ENCODE peak calls at places on chromosomes 4 and X, in six cellular contexts. X, K, S, L, D and T are unnamed samples.

GRCh38 chrX:133414399-133415275 is 652 bp downstream of the GPC4 start:
- DNase-seq in K (peak; percentile 69), D (peak; percentile 71), L (no peak), X (no peak), S (peak; percentile 85), T (no peak)

GRCh38 chr4:104451573-104451972 is 43.1 kb downstream of the CXXC4 start:
- DNase-seq in K (no peak), D (no peak), S (no peak), X (peak; percentile 17), L (no peak), T (no peak)

GRCh38 chrX:3713225-3713936 is at the start of gene PRKX:
- DNase-seq in X (peak; percentile 63), D (peak; percentile 83), K (peak; percentile 81), S (peak; percentile 86), L (peak; percentile 94), T (no peak)

GRCh38 chr4:100422911-100423310 is 94.9 kb downstream of the EMCN start:
- DNase-seq in L (no peak), S (no peak), K (no peak), X (no peak), D (no peak), T (no peak)

GRCh38 chrX:40539214-40540142 is 41.3 kb upstream of the ATP6AP2 start:
- DNase-seq in X (peak; percentile 19), L (peak; percentile 86), S (no peak), D (no peak), K (peak; percentile 80), T (no peak)

GRCh38 chrX:17812763-17813162 is 48.3 kb downstream of the RAI2 start:
- DNase-seq in X (peak; percentile 45), L (no peak), D (no peak), K (no peak), S (no peak), T (no peak)

GRCh38 chr4:110361921-110362320 is 114.0 kb upstream of the ENPEP start:
- DNase-seq in X (no peak), K (no peak), L (no peak), D (no peak), S (no peak), T (no peak)

GRCh38 chrX:118553042-118553714 is 57.6 kb downstream of the DOCK11 start:
- DNase-seq in K (no peak), S (no peak), D (no peak), L (no peak), X (no peak), T (no peak)

GRCh38 chr4:17814140-17814539 is 3.4 kb downstream of the NCAPG start:
- DNase-seq in K (no peak), X (no peak), D (no peak), L (no peak), S (no peak), T (no peak)

GRCh38 chr4:107721436-107722090 is 1.5 kb upstream of the PAPSS1 start:
- DNase-seq in L (peak; percentile 90), K (peak; percentile 67), X (no peak), S (no peak), D (no peak), T (no peak)

GRCh38 chr4:112031712-112032328 is 113.4 kb upstream of the FAM241A start:
- DNase-seq in S (no peak), X (peak; percentile 17), K (no peak), L (no peak), D (no peak), T (no peak)

GRCh38 chrX:132638313-132638712 is 149.5 kb upstream of the MBNL3 start:
- DNase-seq in S (no peak), X (no peak), D (no peak), L (no peak), K (no peak), T (no peak)

GRCh38 chr4:124111922-124112321 is 600.6 kb downstream of the ANKRD50 start:
- DNase-seq in X (peak; percentile 21), L (no peak), D (no peak), K (no peak), S (no peak), T (no peak)

GRCh38 chr4:11805837-11806236 is 377.1 kb upstream of the HS3ST1 start:
- DNase-seq in L (no peak), D (no peak), X (no peak), S (no peak), K (no peak), T (no peak)

GRCh38 chrX:9899640-9900075 is 67.5 kb upstream of the CLDN34 start:
- DNase-seq in D (no peak), K (no peak), S (no peak), X (peak; percentile 81), L (no peak), T (no peak)

GRCh38 chrX:23271011-23271410 is 63.6 kb upstream of the PTCHD1 start:
- DNase-seq in L (no peak), X (no peak), S (no peak), D (no peak), K (no peak), T (no peak)

GRCh38 chrX:150983526-150984163 is 510 bp downstream of the HMGB3 start:
- DNase-seq in L (no peak), X (no peak), S (no peak), D (peak; percentile 62), K (no peak), T (no peak)

GRCh38 chr4:38283724-38284123 is 323.5 kb downstream of the PTTG2 start:
- DNase-seq in L (no peak), K (no peak), X (no peak), S (no peak), D (no peak), T (no peak)

GRCh38 chr4:53128959-53129358 is 236.9 kb downstream of the SCFD2 start:
- DNase-seq in K (no peak), D (no peak), X (peak; percentile 70), L (no peak), S (no peak), T (no peak)

GRCh38 chrX:11580789-11581188 is 84.9 kb downstream of the ARHGAP6 start:
- DNase-seq in D (no peak), K (no peak), X (no peak), S (no peak), L (no peak), T (no peak)

GRCh38 chr4:174592985-174593335 is 70.7 kb upstream of the HPGD start:
- DNase-seq in K (no peak), X (no peak), L (no peak), D (no peak), S (no peak), T (no peak)

GRCh38 chr4:8679032-8679431 is 86.5 kb downstream of the CPZ start:
- DNase-seq in S (no peak), L (peak; percentile 2), D (no peak), K (peak; percentile 1), X (no peak), T (no peak)

GRCh38 chr4:183636488-183636887 is 22.5 kb downstream of the RWDD4 start:
- DNase-seq in X (peak; percentile 7), K (no peak), D (no peak), L (no peak), S (no peak), T (no peak)

GRCh38 chr4:26311633-26312032 is 9.2 kb upstream of the RBPJ start:
- DNase-seq in X (no peak), K (no peak), L (no peak), S (no peak), D (no peak), T (no peak)

GRCh38 chrX:118337687-118338086 is 8.2 kb upstream of the WDR44 start:
- DNase-seq in L (no peak), S (no peak), X (no peak), K (no peak), D (no peak), T (no peak)

GRCh38 chr4:19945501-19945900 is 306.2 kb upstream of the SLIT2 start:
- DNase-seq in D (no peak), K (no peak), X (no peak), L (no peak), S (no peak), T (no peak)

GRCh38 chr4:24657768-24658617 is 73.6 kb upstream of the DHX15 start:
- DNase-seq in S (no peak), D (no peak), K (no peak), L (no peak), X (peak; percentile 82), T (no peak)

GRCh38 chr4:95165926-95166524 is 382.7 kb downstream of the UNC5C start:
- DNase-seq in X (peak; percentile 49), D (no peak), K (no peak), L (no peak), S (no peak), T (no peak)
- TF ChIP-seq CTCF in X (peak; percentile 69), D (peak; percentile 51), K (peak; percentile 72), L (peak; percentile 38), S (peak; percentile 76), T (peak; percentile 47)

GRCh38 chrX:85051627-85052026 is 48.0 kb downstream of the APOOL start:
- DNase-seq in D (no peak), X (no peak), K (no peak), S (no peak), L (no peak), T (no peak)

GRCh38 chrX:85052207-85052606 is 48.5 kb downstream of the APOOL start:
- DNase-seq in S (no peak), K (no peak), D (no peak), X (no peak), L (no peak), T (no peak)

DNA sequence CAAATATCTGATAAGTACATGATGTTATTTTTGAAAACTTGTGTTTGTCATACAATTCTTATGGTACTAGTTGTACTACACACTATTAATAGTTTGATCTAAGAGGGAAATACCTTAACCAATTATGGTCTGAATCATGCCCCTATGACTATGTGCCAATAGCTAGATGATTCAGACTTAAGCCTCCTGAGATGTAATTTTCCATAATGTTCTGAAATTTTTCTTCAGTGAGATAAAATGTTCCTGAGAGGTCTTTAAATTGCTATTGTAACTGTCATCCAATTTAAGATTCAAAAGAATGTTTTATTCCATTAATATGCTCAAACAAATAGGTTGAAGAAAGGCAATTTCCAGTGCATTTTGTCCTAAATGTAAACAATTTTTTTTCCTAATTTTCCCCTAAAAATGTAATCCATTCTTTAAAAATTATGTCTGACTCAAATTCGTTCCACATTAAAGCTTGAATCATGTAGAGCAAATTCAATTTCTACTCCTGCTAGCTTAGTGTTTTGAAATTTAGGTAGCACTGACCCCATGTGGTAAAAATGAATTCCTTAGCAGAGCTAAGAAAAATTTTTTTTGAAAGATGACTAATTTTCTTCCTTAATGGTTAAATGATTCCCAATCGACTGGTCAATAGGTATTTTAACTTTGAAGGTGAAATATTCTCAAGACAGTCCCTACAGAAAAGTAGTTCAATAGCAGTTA is 49.1 kb downstream of the APOOL start:
- DNase-seq in K (no peak), L (no peak), D (no peak), S (no peak), X (no peak), T (no peak)
- TF ChIP-seq CTCF in K (peak; percentile 25), L (no peak), D (no peak), S (peak; percentile 56), X (no peak), T (no peak)

DNA sequence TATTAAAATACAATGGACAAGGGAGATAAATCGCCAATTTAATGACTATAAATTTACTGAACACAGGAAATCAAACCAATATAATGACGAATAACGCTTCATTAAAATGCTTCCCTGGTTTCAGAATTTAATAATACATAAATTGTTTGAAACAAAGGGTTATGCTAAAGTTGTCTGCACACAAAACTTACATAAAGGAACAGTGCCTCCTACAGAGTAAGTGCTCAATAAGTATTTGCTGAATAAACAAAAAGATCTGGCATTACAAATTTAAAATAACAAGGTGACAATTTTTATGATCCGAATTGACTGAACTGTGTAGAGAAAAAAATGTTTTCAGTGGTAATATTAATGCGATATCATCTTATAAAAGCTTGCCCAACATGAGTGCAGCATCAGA is 69.6 kb downstream of the NOCT start:
- DNase-seq in L (no peak), X (no peak), K (no peak), D (no peak), S (no peak), T (no peak)
- TF ChIP-seq CTCF in L (no peak), X (peak; percentile 32), K (peak; percentile 22), D (no peak), S (peak; percentile 52), T (no peak)

GRCh38 chr4:159455675-159456235 is 352.9 kb downstream of the RAPGEF2 start:
- DNase-seq in L (no peak), D (no peak), K (no peak), S (no peak), X (peak; percentile 53), T (no peak)
- TF ChIP-seq CTCF in L (no peak), D (peak; percentile 37), K (peak; percentile 59), S (peak; percentile 70), X (peak; percentile 45), T (peak; percentile 59)